ENCODE peak calls at places on chromosomes 5 and 9, in ten cellular contexts. One of them, this sample, is unnamed.

GRCh38 chr5:111892949-111893348 is 136.0 kb upstream of the NREP start:
- DNase-seq in astrocyte: no peak
- DNase-seq in transverse colon: no peak
- DNase-seq in keratinocyte: no peak
- DNase-seq in T-helper 22 cell: no peak
- DNase-seq in tibial nerve: no peak
- DNase-seq in activated CD4-positive, CD25-positive, alpha-beta regulatory T cell treated with anti-CD3 and anti-CD28 coated beads, Interleukin-2, amount 50 U/mL, for 72 hours: no peak
- DNase-seq in ovary: no peak
- DNase-seq in brain microvascular endothelial cell: peak; percentile 5
- DNase-seq in stimulated activated naive B cell treated with anti-CD40 and anti-IgM and Interleukin-4, amounts not matched to agents 10 μg/mL and 1 μg/mL and 100 μg/mL, for 72 hours: no peak
- DNase-seq in this sample: no peak

GRCh38 chr5:14676320-14676719 is 11.8 kb downstream of the OTULIN start:
- DNase-seq in astrocyte: peak; percentile 62
- DNase-seq in transverse colon: no peak
- DNase-seq in keratinocyte: peak; percentile 59
- DNase-seq in T-helper 22 cell: no peak
- DNase-seq in tibial nerve: no peak
- DNase-seq in activated CD4-positive, CD25-positive, alpha-beta regulatory T cell treated with anti-CD3 and anti-CD28 coated beads, Interleukin-2, amount 50 U/mL, for 72 hours: no peak
- DNase-seq in ovary: no peak
- DNase-seq in brain microvascular endothelial cell: peak; percentile 42
- DNase-seq in stimulated activated naive B cell treated with anti-CD40 and anti-IgM and Interleukin-4, amounts not matched to agents 10 μg/mL and 1 μg/mL and 100 μg/mL, for 72 hours: peak; percentile 45
- DNase-seq in this sample: peak; percentile 75

GRCh38 chr5:5487961-5488360 is 65.5 kb downstream of the ICE1 start:
- DNase-seq in astrocyte: no peak
- DNase-seq in transverse colon: no peak
- DNase-seq in keratinocyte: no peak
- DNase-seq in T-helper 22 cell: no peak
- DNase-seq in tibial nerve: no peak
- DNase-seq in activated CD4-positive, CD25-positive, alpha-beta regulatory T cell treated with anti-CD3 and anti-CD28 coated beads, Interleukin-2, amount 50 U/mL, for 72 hours: no peak
- DNase-seq in ovary: no peak
- DNase-seq in brain microvascular endothelial cell: no peak
- DNase-seq in stimulated activated naive B cell treated with anti-CD40 and anti-IgM and Interleukin-4, amounts not matched to agents 10 μg/mL and 1 μg/mL and 100 μg/mL, for 72 hours: no peak
- DNase-seq in this sample: no peak

GRCh38 chr5:156314416-156314815 is 12.5 kb upstream of the SGCD start:
- DNase-seq in astrocyte: no peak
- DNase-seq in transverse colon: no peak
- DNase-seq in keratinocyte: no peak
- DNase-seq in T-helper 22 cell: no peak
- DNase-seq in tibial nerve: no peak
- DNase-seq in activated CD4-positive, CD25-positive, alpha-beta regulatory T cell treated with anti-CD3 and anti-CD28 coated beads, Interleukin-2, amount 50 U/mL, for 72 hours: no peak
- DNase-seq in ovary: no peak
- DNase-seq in brain microvascular endothelial cell: no peak
- DNase-seq in stimulated activated naive B cell treated with anti-CD40 and anti-IgM and Interleukin-4, amounts not matched to agents 10 μg/mL and 1 μg/mL and 100 μg/mL, for 72 hours: no peak
- DNase-seq in this sample: no peak

GRCh38 chr5:11504794-11505193 is 399.5 kb downstream of the CTNND2 start:
- DNase-seq in astrocyte: peak; percentile 45
- DNase-seq in transverse colon: no peak
- DNase-seq in keratinocyte: no peak
- DNase-seq in T-helper 22 cell: no peak
- DNase-seq in tibial nerve: no peak
- DNase-seq in activated CD4-positive, CD25-positive, alpha-beta regulatory T cell treated with anti-CD3 and anti-CD28 coated beads, Interleukin-2, amount 50 U/mL, for 72 hours: no peak
- DNase-seq in ovary: no peak
- DNase-seq in brain microvascular endothelial cell: no peak
- DNase-seq in stimulated activated naive B cell treated with anti-CD40 and anti-IgM and Interleukin-4, amounts not matched to agents 10 μg/mL and 1 μg/mL and 100 μg/mL, for 72 hours: no peak
- DNase-seq in this sample: peak; percentile 75

GRCh38 chr9:130834371-130835311 is at the start of gene ABL1:
- DNase-seq in astrocyte: peak; percentile 84
- DNase-seq in transverse colon: peak; percentile 79
- DNase-seq in keratinocyte: peak; percentile 61
- DNase-seq in T-helper 22 cell: peak; percentile 43
- DNase-seq in tibial nerve: peak; percentile 57
- DNase-seq in activated CD4-positive, CD25-positive, alpha-beta regulatory T cell treated with anti-CD3 and anti-CD28 coated beads, Interleukin-2, amount 50 U/mL, for 72 hours: peak; percentile 61
- DNase-seq in ovary: peak; percentile 75
- DNase-seq in brain microvascular endothelial cell: peak; percentile 82
- DNase-seq in stimulated activated naive B cell treated with anti-CD40 and anti-IgM and Interleukin-4, amounts not matched to agents 10 μg/mL and 1 μg/mL and 100 μg/mL, for 72 hours: peak; percentile 67
- DNase-seq in this sample: peak; percentile 90

GRCh38 chr9:34381323-34381722 is 4.6 kb upstream of the MYORG start:
- DNase-seq in astrocyte: no peak
- DNase-seq in transverse colon: peak; percentile 63
- DNase-seq in keratinocyte: no peak
- DNase-seq in T-helper 22 cell: no peak
- DNase-seq in tibial nerve: no peak
- DNase-seq in activated CD4-positive, CD25-positive, alpha-beta regulatory T cell treated with anti-CD3 and anti-CD28 coated beads, Interleukin-2, amount 50 U/mL, for 72 hours: no peak
- DNase-seq in ovary: no peak
- DNase-seq in brain microvascular endothelial cell: no peak
- DNase-seq in stimulated activated naive B cell treated with anti-CD40 and anti-IgM and Interleukin-4, amounts not matched to agents 10 μg/mL and 1 μg/mL and 100 μg/mL, for 72 hours: no peak
- DNase-seq in this sample: peak; percentile 14

GRCh38 chr5:171688696-171689495 is 96.7 kb upstream of the SMIM23 start:
- DNase-seq in astrocyte: no peak
- DNase-seq in transverse colon: no peak
- DNase-seq in keratinocyte: no peak
- DNase-seq in T-helper 22 cell: no peak
- DNase-seq in tibial nerve: no peak
- DNase-seq in activated CD4-positive, CD25-positive, alpha-beta regulatory T cell treated with anti-CD3 and anti-CD28 coated beads, Interleukin-2, amount 50 U/mL, for 72 hours: no peak
- DNase-seq in ovary: peak; percentile 15
- DNase-seq in brain microvascular endothelial cell: no peak
- DNase-seq in stimulated activated naive B cell treated with anti-CD40 and anti-IgM and Interleukin-4, amounts not matched to agents 10 μg/mL and 1 μg/mL and 100 μg/mL, for 72 hours: no peak
- DNase-seq in this sample: no peak

GRCh38 chr5:68225188-68225910 is 9.8 kb downstream of the PIK3R1 start:
- DNase-seq in astrocyte: peak; percentile 82
- DNase-seq in transverse colon: peak; percentile 69
- DNase-seq in keratinocyte: peak; percentile 35
- DNase-seq in T-helper 22 cell: no peak
- DNase-seq in tibial nerve: peak; percentile 36
- DNase-seq in activated CD4-positive, CD25-positive, alpha-beta regulatory T cell treated with anti-CD3 and anti-CD28 coated beads, Interleukin-2, amount 50 U/mL, for 72 hours: no peak
- DNase-seq in ovary: peak; percentile 74
- DNase-seq in brain microvascular endothelial cell: peak; percentile 84
- DNase-seq in stimulated activated naive B cell treated with anti-CD40 and anti-IgM and Interleukin-4, amounts not matched to agents 10 μg/mL and 1 μg/mL and 100 μg/mL, for 72 hours: no peak
- DNase-seq in this sample: peak; percentile 81

GRCh38 chr5:627840-628239 is 15.7 kb downstream of the CEP72 start:
- DNase-seq in astrocyte: no peak
- DNase-seq in transverse colon: no peak
- DNase-seq in keratinocyte: no peak
- DNase-seq in T-helper 22 cell: no peak
- DNase-seq in tibial nerve: no peak
- DNase-seq in activated CD4-positive, CD25-positive, alpha-beta regulatory T cell treated with anti-CD3 and anti-CD28 coated beads, Interleukin-2, amount 50 U/mL, for 72 hours: no peak
- DNase-seq in ovary: no peak
- DNase-seq in brain microvascular endothelial cell: no peak
- DNase-seq in stimulated activated naive B cell treated with anti-CD40 and anti-IgM and Interleukin-4, amounts not matched to agents 10 μg/mL and 1 μg/mL and 100 μg/mL, for 72 hours: no peak
- DNase-seq in this sample: no peak

This sample was measured in M059J.